ENCODE peak calls at places on chromosome 22, in eight cellular contexts. F is Peyer's patch; L is A549; X is CD8-positive, alpha-beta memory T cell; J is CD4-positive, CD25-positive, alpha-beta regulatory T cell; U is body of pancreas; P is aorta; K is thyroid gland. G is an unnamed sample.

GRCh38 chr22:19060356-19061009 is 61.7 kb downstream of the DGCR2 start:
- DNase-seq in F (no peak), L (no peak), X (no peak), J (no peak), U (peak; percentile 65), P (no peak), K (no peak), G (peak; percentile 68)

GRCh38 chr22:19755722-19756287 is 4.8 kb upstream of the TBX1 start:
- DNase-seq in F (no peak), L (no peak), X (no peak), J (no peak), U (no peak), P (no peak), K (no peak), G (no peak)

GRCh38 chr22:39128508-39128907 is 24.0 kb downstream of the CBX7 start:
- DNase-seq in F (no peak), L (no peak), X (no peak), J (no peak), U (peak; percentile 16), P (no peak), K (no peak), G (no peak)

GRCh38 chr22:29767289-29768051 is at the start of gene UQCR10:
- DNase-seq in F (peak; percentile 91), L (peak; percentile 84), X (peak; percentile 93), J (peak; percentile 91), U (peak; percentile 95), P (peak; percentile 95), K (peak; percentile 93), G (no peak)

GRCh38 chr22:33851985-33852384 is 68.3 kb downstream of the LARGE1 start:
- DNase-seq in F (no peak), L (no peak), X (no peak), J (no peak), U (no peak), P (no peak), K (no peak), G (peak; percentile 6)

GRCh38 chr22:50505776-50506610 is 1.5 kb downstream of the LMF2 start:
- DNase-seq in F (no peak), L (no peak), X (no peak), J (no peak), U (peak; percentile 65), P (no peak), K (no peak), G (no peak)

GRCh38 chr22:42315392-42315756 is 44.9 kb upstream of the TCF20 start:
- DNase-seq in F (no peak), L (no peak), X (no peak), J (no peak), U (no peak), P (no peak), K (no peak), G (no peak)

GRCh38 chr22:29143848-29144785 is 61.6 kb upstream of the EMID1 start:
- DNase-seq in F (no peak), L (no peak), X (no peak), J (no peak), U (no peak), P (no peak), K (no peak), G (no peak)

GRCh38 chr22:36097880-36098279 is 62.7 kb downstream of the APOL3 start:
- DNase-seq in F (no peak), L (no peak), X (no peak), J (no peak), U (no peak), P (no peak), K (no peak), G (no peak)

GRCh38 chr22:50271519-50271970 is 1.4 kb upstream of the MAPK11 start:
- DNase-seq in F (peak; percentile 56), L (no peak), X (peak; percentile 34), J (peak; percentile 55), U (peak; percentile 58), P (no peak), K (peak; percentile 60), G (no peak)

GRCh38 chr22:22942511-22943329 is 55.1 kb downstream of the IGLL5 start:
- DNase-seq in F (peak; percentile 84), L (peak; percentile 35), X (peak; percentile 47), J (peak; percentile 50), U (peak; percentile 48), P (peak; percentile 63), K (peak; percentile 45), G (no peak)

DNA sequence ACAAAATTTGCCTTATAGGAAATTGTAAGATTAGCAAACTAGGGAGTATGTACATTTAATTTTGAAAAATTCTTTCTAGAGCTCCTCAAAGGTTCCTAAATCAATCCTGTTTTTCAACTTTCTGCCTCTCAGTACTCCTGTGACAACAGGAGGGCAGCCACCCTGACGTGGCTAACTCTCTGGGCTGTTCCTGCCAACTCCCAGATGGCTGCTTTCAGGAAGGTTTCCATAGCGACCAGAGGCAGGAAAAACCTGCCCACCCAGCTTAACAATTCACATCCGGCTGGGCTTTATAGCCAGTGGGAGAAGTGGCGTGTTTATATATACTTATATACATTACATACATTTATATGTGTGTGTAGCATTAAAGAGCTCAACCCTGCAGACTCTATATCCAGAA is 26.5 kb downstream of the SGSM3 start:
- DNase-seq in F (no peak), L (no peak), X (no peak), J (no peak), U (peak; percentile 94), P (peak; percentile 56), K (peak; percentile 96), G (peak; percentile 69)
- H3K27ac ChIP-seq in F (no peak overlapping the region), L (no peak overlapping the region), X (no peak overlapping the region), J (no peak overlapping the region), U (peak overlapping the region; percentile 74), P (no peak overlapping the region), K (peak overlapping the region; percentile 94), G (peak overlapping the region; percentile 76)

GRCh38 chr22:47030881-47031627 is 268.6 kb downstream of the TBC1D22A start:
- DNase-seq in F (no peak), L (no peak), X (no peak), J (no peak), U (no peak), P (peak; percentile 50), K (no peak), G (no peak)
- H3K27ac ChIP-seq in F (peak overlapping the region; percentile 58), L (no peak overlapping the region), X (no peak overlapping the region), J (no peak overlapping the region), U (peak overlapping the region; percentile 69), P (no peak overlapping the region), K (no peak overlapping the region), G (no peak overlapping the region)

DNA sequence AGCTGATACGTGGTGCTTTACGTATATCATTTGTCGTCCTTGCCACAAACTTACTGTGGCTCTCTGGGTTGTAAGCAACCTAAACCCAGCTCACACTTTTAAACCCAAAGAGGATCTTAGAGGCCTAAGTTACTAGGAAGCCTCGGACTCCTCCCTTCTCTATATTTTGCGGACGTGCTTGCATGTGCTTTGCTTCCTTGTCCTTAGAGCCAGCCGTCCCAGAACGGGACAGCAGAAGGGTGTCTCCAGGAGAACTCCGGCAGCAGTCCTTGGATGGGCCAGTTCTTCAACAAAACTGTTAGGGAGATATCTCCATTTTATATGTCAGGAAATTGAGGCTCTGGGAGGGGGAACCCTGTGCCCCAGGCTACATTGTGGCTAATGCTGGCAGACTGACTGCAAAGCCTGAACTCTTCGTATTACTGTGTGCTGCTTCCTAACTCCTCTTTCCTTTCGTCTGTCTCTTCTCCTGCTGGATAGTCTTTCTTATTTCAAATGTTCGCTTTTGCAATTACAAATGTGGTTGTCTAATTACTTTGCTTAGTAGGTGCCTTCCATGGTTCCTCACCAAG is 33.8 kb downstream of the TNRC6B start:
- DNase-seq in F (no peak), L (no peak), X (no peak), J (no peak), U (no peak), P (no peak), K (no peak), G (no peak)
- H3K27ac ChIP-seq in F (no peak overlapping the region), L (no peak overlapping the region), X (no peak overlapping the region), J (no peak overlapping the region), U (no peak overlapping the region), P (no peak overlapping the region), K (no peak overlapping the region), G (no peak overlapping the region)

GRCh38 chr22:25970996-25971811 is 198.1 kb upstream of the SEZ6L start:
- DNase-seq in F (no peak), L (no peak), X (no peak), J (no peak), U (no peak), P (no peak), K (no peak), G (no peak)
- H3K27ac ChIP-seq in F (no peak overlapping the region), L (no peak overlapping the region), X (no peak overlapping the region), J (no peak overlapping the region), U (no peak overlapping the region), P (no peak overlapping the region), K (no peak overlapping the region), G (no peak overlapping the region)

GRCh38 chr22:24973867-24974266 is 21.4 kb downstream of the KIAA1671 start:
- DNase-seq in F (no peak), L (no peak), X (no peak), J (no peak), U (no peak), P (no peak), K (no peak), G (no peak)

GRCh38 chr22:24976442-24977218 is 24.1 kb downstream of the KIAA1671 start:
- DNase-seq in F (no peak), L (no peak), X (no peak), J (no peak), U (no peak), P (no peak), K (no peak), G (no peak)

GRCh38 chr22:24977370-24978230 is 25.1 kb downstream of the KIAA1671 start:
- DNase-seq in F (no peak), L (no peak), X (no peak), J (no peak), U (peak; percentile 54), P (peak; percentile 72), K (peak; percentile 83), G (no peak)

GRCh38 chr22:24975125-24975640 is 22.7 kb downstream of the KIAA1671 start:
- DNase-seq in F (no peak), L (no peak), X (no peak), J (no peak), U (no peak), P (no peak), K (no peak), G (no peak)

DNA sequence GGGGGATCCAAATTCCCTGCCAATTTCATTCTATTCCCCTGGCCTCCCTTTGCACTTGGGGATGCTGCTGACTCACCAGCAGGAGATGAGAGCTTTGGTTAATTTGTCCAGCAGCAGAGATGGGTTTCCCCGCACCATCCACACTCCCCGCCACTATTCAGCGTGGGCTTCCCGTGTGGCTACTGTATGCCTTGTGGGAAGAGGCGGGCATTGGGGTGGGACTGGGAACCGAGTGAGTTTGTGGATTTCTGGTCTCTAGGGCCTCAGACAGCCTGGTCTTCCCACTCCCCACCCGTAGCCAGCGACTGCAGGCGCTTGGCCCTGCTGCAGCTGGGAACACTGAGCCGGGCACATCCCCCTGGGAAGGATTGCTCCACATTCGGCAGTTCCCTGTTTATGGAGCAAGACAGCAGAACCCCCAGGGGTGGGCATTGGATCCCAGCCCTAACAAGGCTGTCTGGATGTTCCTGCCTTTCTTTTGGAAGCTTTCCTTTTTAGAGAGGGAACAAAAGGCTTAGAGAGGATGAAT is 23.4 kb downstream of the KIAA1671 start:
- DNase-seq in F (no peak), L (no peak), X (no peak), J (no peak), U (no peak), P (peak; percentile 64), K (no peak), G (no peak)
- H3K27ac ChIP-seq in F (peak overlapping the region; percentile 81), L (no peak overlapping the region), X (no peak overlapping the region), J (no peak overlapping the region), U (no peak overlapping the region), P (no peak overlapping the region), K (peak overlapping the region; percentile 94), G (peak overlapping the region; percentile 92)

G was measured in epithelial cell of prostate.